ENCODE peak calls at places on chromosomes 16 and 17, in six cellular contexts. X, J, B, T, V and O are unnamed samples.

GRCh38 chr16:4780235-4780634 is 7.9 kb downstream of the SEPTIN12 start:
- DNase-seq in V (no peak), T (no peak), X (no peak), J (no peak), B (no peak), O (no peak)

GRCh38 chr17:77131919-77132318 is 8.8 kb upstream of the SEC14L1 start:
- DNase-seq in V (no peak), B (peak; percentile 60), J (no peak), T (no peak), X (peak; percentile 41), O (no peak)

GRCh38 chr16:583470-583814 is 6.4 kb upstream of the RAB40C start:
- DNase-seq in J (no peak), V (no peak), B (no peak), X (peak; percentile 27), T (no peak), O (no peak)

GRCh38 chr16:69890114-69890890 is 60.8 kb upstream of the CLEC18A start:
- DNase-seq in J (no peak), V (peak; percentile 27), X (peak; percentile 67), T (peak; percentile 56), B (peak; percentile 65), O (peak; percentile 68)

GRCh38 chr16:89505204-89506112 is 2.7 kb upstream of the SPG7 start:
- DNase-seq in J (peak; percentile 92), T (peak; percentile 88), B (peak; percentile 97), X (peak; percentile 87), V (no peak), O (peak; percentile 89)

GRCh38 chr17:1120596-1121441 is 59.0 kb downstream of the ABR start:
- DNase-seq in B (no peak), X (no peak), J (no peak), T (no peak), V (no peak), O (no peak)

GRCh38 chr17:77324227-77324626 is 183.5 kb downstream of the SEC14L1 start:
- DNase-seq in T (no peak), J (peak; percentile 41), V (no peak), X (no peak), B (peak; percentile 21), O (no peak)

GRCh38 chr17:10116267-10116666 is 82.1 kb downstream of the GAS7 start:
- DNase-seq in X (no peak), J (no peak), B (no peak), V (no peak), T (no peak), O (no peak)

GRCh38 chr17:69578385-69578936 is 164.0 kb downstream of the MAP2K6 start:
- DNase-seq in J (no peak), V (no peak), T (no peak), B (no peak), X (no peak), O (no peak)

DNA sequence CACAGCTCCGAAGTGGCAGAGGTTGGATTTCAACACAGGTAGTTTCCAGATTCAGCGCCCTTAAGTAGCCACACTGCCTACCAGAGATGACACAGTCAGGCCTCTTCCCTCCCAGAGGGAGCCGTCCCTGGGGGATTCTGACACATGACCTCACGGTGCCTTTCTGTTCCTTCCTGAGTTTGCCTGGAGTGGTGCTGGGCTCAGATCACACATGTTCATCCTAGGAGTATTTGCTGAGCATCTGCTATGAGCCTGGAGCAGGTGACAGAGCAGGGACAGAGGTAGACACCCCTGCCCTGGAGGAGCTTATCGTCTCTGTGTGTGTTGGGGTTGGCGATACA is 120.5 kb upstream of the GSE1 start:
- DNase-seq in B (no peak), J (no peak), V (no peak), X (no peak), T (no peak), O (no peak)
- H3K27ac ChIP-seq in B (peak overlapping the region; percentile 43), J (peak overlapping the region; percentile 53), V (no peak overlapping the region), X (peak overlapping the region; percentile 82), T (peak overlapping the region; percentile 80), O (no peak overlapping the region)

GRCh38 chr17:37713624-37714023 is 31.2 kb downstream of the HNF1B start:
- DNase-seq in V (no peak), J (peak; percentile 88), T (no peak), X (peak; percentile 85), B (no peak), O (no peak)
- H3K27me3 ChIP-seq in V (no peaks in the 10 kb centered on the region), J (no peaks in the 10 kb centered on the region), T (no peaks in the 10 kb centered on the region), X (no peaks in the 10 kb centered on the region), B (no peaks in the 10 kb centered on the region), O (no peaks in the 10 kb centered on the region)

DNA sequence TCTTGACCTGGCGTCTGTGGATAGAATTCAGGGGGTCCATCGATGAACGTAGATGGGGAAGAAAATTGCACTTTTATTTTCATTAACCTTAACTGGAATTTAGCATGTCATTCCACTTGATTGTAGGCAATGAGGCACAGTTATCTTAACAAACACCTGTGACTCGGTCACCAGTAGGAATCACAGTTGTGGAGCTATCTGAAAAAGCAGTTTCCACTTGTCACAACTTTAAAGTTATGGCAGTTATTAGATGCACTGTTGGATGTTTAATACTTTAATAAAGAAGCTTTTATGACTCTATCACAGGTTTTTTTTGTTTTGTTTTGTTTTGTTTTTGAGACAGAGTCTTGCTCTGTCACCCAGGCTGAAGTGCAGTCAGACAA is 83.7 kb upstream of the LGALS9 start:
- DNase-seq in J (no peak), T (no peak), B (no peak), X (no peak), V (no peak), O (no peak)
- H3K4me1 ChIP-seq in J (peaks cover 46% of the 10 kb centered on the region), T (no peaks in the 10 kb centered on the region), B (no peaks in the 10 kb centered on the region), X (peaks cover 97% of the 10 kb centered on the region), V (peaks cover 2% of the 10 kb centered on the region), O (no peaks in the 10 kb centered on the region)

DNA sequence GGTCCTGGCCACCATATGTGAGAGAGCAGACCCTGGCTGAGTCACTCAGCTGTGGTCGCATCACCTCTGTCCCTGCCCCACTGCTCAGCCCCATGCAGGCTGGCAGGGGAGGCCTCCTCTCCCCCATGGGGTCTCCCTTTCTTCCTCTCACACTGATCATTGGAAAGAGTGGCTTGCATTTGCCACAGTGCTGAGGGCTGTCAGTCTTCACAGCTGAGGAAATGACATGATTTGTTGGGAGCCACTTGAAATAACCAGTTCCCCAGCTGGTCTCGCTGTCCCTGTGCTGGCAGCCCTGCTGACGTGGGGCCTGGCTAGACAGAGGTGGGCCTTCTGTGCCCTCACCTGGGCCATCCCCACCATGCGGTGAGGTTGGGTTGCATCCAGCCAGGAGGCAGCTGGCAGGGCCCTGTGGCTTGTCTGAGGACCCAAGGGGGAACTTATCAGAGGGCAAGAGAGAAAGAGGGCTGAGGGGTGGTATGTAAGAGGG is 30.1 kb upstream of the MED9 start:
- DNase-seq in X (no peak), J (no peak), T (no peak), B (no peak), V (no peak), O (no peak)
- H3K27ac ChIP-seq in X (peak overlapping the region; percentile 83), J (peak overlapping the region; percentile 7), T (no peak overlapping the region), B (peak overlapping the region; percentile 52), V (no peak overlapping the region), O (no peak overlapping the region)

GRCh38 chr16:66325977-66326376 is 40.5 kb upstream of the CDH5 start:
- DNase-seq in B (no peak), X (no peak), J (no peak), V (no peak), T (no peak), O (no peak)

GRCh38 chr16:66324785-66325184 is 41.7 kb upstream of the CDH5 start:
- DNase-seq in V (no peak), J (no peak), X (no peak), B (no peak), T (no peak), O (no peak)

GRCh38 chr16:66332599-66332998 is 33.9 kb upstream of the CDH5 start:
- DNase-seq in X (no peak), J (no peak), T (no peak), V (no peak), B (no peak), O (no peak)

GRCh38 chr16:66326995-66327513 is 39.4 kb upstream of the CDH5 start:
- DNase-seq in B (no peak), J (no peak), T (no peak), X (peak; percentile 77), V (no peak), O (no peak)

GRCh38 chr16:66328282-66328681 is 38.2 kb upstream of the CDH5 start:
- DNase-seq in B (no peak), X (no peak), J (no peak), T (no peak), V (no peak), O (no peak)
- H3K27me3 ChIP-seq in B (no peaks in the 10 kb centered on the region), X (no peaks in the 10 kb centered on the region), J (no peaks in the 10 kb centered on the region), T (no peaks in the 10 kb centered on the region), V (no peaks in the 10 kb centered on the region), O (no peaks in the 10 kb centered on the region)

GRCh38 chr16:53768593-53768992 is 64.6 kb downstream of the FTO start:
- DNase-seq in B (no peak), J (no peak), X (no peak), V (no peak), T (no peak), O (no peak)
- H3K4me1 ChIP-seq in B (peaks cover 12% of the 10 kb centered on the region), J (peaks cover 49% of the 10 kb centered on the region), X (peaks cover 7% of the 10 kb centered on the region), V (no peaks in the 10 kb centered on the region), T (peaks cover 16% of the 10 kb centered on the region), O (peaks cover 2% of the 10 kb centered on the region)

GRCh38 chr17:27558842-27559505 is 72.0 kb upstream of the LGALS9 start:
- DNase-seq in V (no peak), J (peak; percentile 69), B (no peak), X (peak; percentile 60), T (no peak), O (no peak)

GRCh38 chr17:27559996-27560481 is 70.9 kb upstream of the LGALS9 start:
- DNase-seq in B (peak; percentile 53), J (peak; percentile 66), T (peak; percentile 69), V (no peak), X (peak; percentile 73), O (peak; percentile 80)

GRCh38 chr17:27558341-27558740 is 72.6 kb upstream of the LGALS9 start:
- DNase-seq in J (no peak), X (peak; percentile 69), T (no peak), B (no peak), V (no peak), O (no peak)

GRCh38 chr17:27560668-27561067 is 70.3 kb upstream of the LGALS9 start:
- DNase-seq in T (peak; percentile 32), B (peak; percentile 50), V (no peak), X (peak; percentile 89), J (peak; percentile 57), O (peak; percentile 59)

DNA sequence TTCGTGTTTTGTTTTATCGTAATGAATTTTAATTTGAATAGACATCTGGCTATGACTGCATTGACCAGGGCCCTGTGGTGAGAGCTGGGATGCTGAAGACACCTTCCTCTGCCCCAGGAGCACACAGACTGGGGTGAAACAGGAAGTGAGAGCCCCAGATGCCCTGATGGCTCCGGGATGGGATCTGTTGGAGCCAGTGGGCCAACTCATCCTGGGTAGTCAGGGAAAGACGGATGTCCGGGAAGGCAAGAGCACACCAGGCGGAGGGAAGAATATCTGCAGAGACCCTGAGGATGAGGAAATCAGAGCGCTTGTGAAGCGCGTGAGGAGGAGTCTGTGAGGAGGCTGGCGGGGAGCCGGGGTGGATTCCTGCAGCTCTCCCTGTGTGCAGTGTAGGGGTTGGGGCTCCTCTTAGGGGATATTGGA is 71.5 kb upstream of the LGALS9 start:
- DNase-seq in V (no peak), B (no peak), X (peak; percentile 48), T (peak; percentile 69), J (no peak), O (no peak)
- H3K27ac ChIP-seq in V (no peak overlapping the region), B (peak overlapping the region; percentile 64), X (peak overlapping the region; percentile 83), T (peak overlapping the region; percentile 59), J (peak overlapping the region; percentile 82), O (no peak overlapping the region)